ENCODE peak calls at places on chromosome 5, in nine cellular contexts. One of them, this sample, is unnamed.
A peak's percentile ranks its signal among the peaks of the same experiment; 100 is the strongest.

GRCh38 chr5:72852356-72852755 is 35.9 kb downstream of the TNPO1 start:
- DNase-seq in lower leg skin: no peak
- DNase-seq in HCT116: no peak
- DNase-seq in hepatocyte: no peak
- DNase-seq in neural progenitor cell: no peak
- DNase-seq in ovary: no peak
- DNase-seq in AG09309: no peak
- DNase-seq in psoas muscle: no peak
- DNase-seq in CD8-positive, alpha-beta T cell: no peak
- DNase-seq in this sample: no peak

GRCh38 chr5:142800776-142801494 is 30.8 kb downstream of the ARHGAP26 start:
- DNase-seq in lower leg skin: no peak
- DNase-seq in HCT116: no peak
- DNase-seq in hepatocyte: no peak
- DNase-seq in neural progenitor cell: no peak
- DNase-seq in ovary: no peak
- DNase-seq in AG09309: no peak
- DNase-seq in psoas muscle: no peak
- DNase-seq in CD8-positive, alpha-beta T cell: peak; percentile 25
- DNase-seq in this sample: no peak

GRCh38 chr5:142542906-142543305 is 143.0 kb downstream of the FGF1 start:
- DNase-seq in lower leg skin: no peak
- DNase-seq in HCT116: no peak
- DNase-seq in hepatocyte: no peak
- DNase-seq in neural progenitor cell: no peak
- DNase-seq in ovary: no peak
- DNase-seq in AG09309: no peak
- DNase-seq in psoas muscle: no peak
- DNase-seq in CD8-positive, alpha-beta T cell: no peak
- DNase-seq in this sample: no peak

GRCh38 chr5:93189707-93190120 is 391.3 kb downstream of the NR2F1-AS1 start:
- DNase-seq in lower leg skin: no peak
- DNase-seq in HCT116: peak; percentile 78
- DNase-seq in hepatocyte: peak; percentile 19
- DNase-seq in neural progenitor cell: no peak
- DNase-seq in ovary: no peak
- DNase-seq in AG09309: peak; percentile 89
- DNase-seq in psoas muscle: no peak
- DNase-seq in CD8-positive, alpha-beta T cell: no peak
- DNase-seq in this sample: no peak

GRCh38 chr5:34899066-34899465 is 16.2 kb downstream of the RAD1 start:
- DNase-seq in lower leg skin: no peak
- DNase-seq in HCT116: no peak
- DNase-seq in hepatocyte: no peak
- DNase-seq in neural progenitor cell: no peak
- DNase-seq in ovary: no peak
- DNase-seq in AG09309: no peak
- DNase-seq in psoas muscle: no peak
- DNase-seq in CD8-positive, alpha-beta T cell: no peak
- DNase-seq in this sample: no peak

GRCh38 chr5:55031492-55031891 is 7.4 kb downstream of the GZMK start:
- DNase-seq in lower leg skin: no peak
- DNase-seq in HCT116: no peak
- DNase-seq in hepatocyte: no peak
- DNase-seq in neural progenitor cell: no peak
- DNase-seq in ovary: no peak
- DNase-seq in AG09309: no peak
- DNase-seq in psoas muscle: no peak
- DNase-seq in CD8-positive, alpha-beta T cell: no peak
- DNase-seq in this sample: no peak

GRCh38 chr5:35853652-35854051 is 3.0 kb upstream of the IL7R start:
- DNase-seq in lower leg skin: no peak
- DNase-seq in HCT116: no peak
- DNase-seq in hepatocyte: no peak
- DNase-seq in neural progenitor cell: no peak
- DNase-seq in ovary: peak; percentile 28
- DNase-seq in AG09309: no peak
- DNase-seq in psoas muscle: no peak
- DNase-seq in CD8-positive, alpha-beta T cell: peak; percentile 62
- DNase-seq in this sample: no peak

GRCh38 chr5:54869691-54870090 is 115.7 kb downstream of the ESM1 start:
- DNase-seq in lower leg skin: no peak
- DNase-seq in HCT116: no peak
- DNase-seq in hepatocyte: no peak
- DNase-seq in neural progenitor cell: no peak
- DNase-seq in ovary: no peak
- DNase-seq in AG09309: no peak
- DNase-seq in psoas muscle: no peak
- DNase-seq in CD8-positive, alpha-beta T cell: no peak
- DNase-seq in this sample: no peak

GRCh38 chr5:116663081-116663480 is 88.5 kb upstream of the SEMA6A start:
- DNase-seq in lower leg skin: no peak
- DNase-seq in HCT116: no peak
- DNase-seq in hepatocyte: no peak
- DNase-seq in neural progenitor cell: peak; percentile 55
- DNase-seq in ovary: no peak
- DNase-seq in AG09309: no peak
- DNase-seq in psoas muscle: no peak
- DNase-seq in CD8-positive, alpha-beta T cell: no peak
- DNase-seq in this sample: no peak

GRCh38 chr5:113250341-113250953 is 184.3 kb downstream of the TSSK1B start:
- DNase-seq in lower leg skin: no peak
- DNase-seq in HCT116: no peak
- DNase-seq in hepatocyte: peak; percentile 27
- DNase-seq in neural progenitor cell: no peak
- DNase-seq in ovary: peak; percentile 93
- DNase-seq in AG09309: peak; percentile 87
- DNase-seq in psoas muscle: peak; percentile 50
- DNase-seq in CD8-positive, alpha-beta T cell: no peak
- DNase-seq in this sample: no peak

GRCh38 chr5:72189135-72189534 is 81.9 kb downstream of the MAP1B start:
- DNase-seq in lower leg skin: no peak
- DNase-seq in HCT116: no peak
- DNase-seq in hepatocyte: no peak
- DNase-seq in neural progenitor cell: no peak
- DNase-seq in ovary: no peak
- DNase-seq in AG09309: no peak
- DNase-seq in psoas muscle: no peak
- DNase-seq in CD8-positive, alpha-beta T cell: no peak
- DNase-seq in this sample: no peak

GRCh38 chr5:145243016-145243415 is 592.1 kb downstream of the PRELID2 start:
- DNase-seq in lower leg skin: no peak
- DNase-seq in HCT116: no peak
- DNase-seq in hepatocyte: no peak
- DNase-seq in neural progenitor cell: peak; percentile 67
- DNase-seq in ovary: no peak
- DNase-seq in AG09309: no peak
- DNase-seq in psoas muscle: no peak
- DNase-seq in CD8-positive, alpha-beta T cell: no peak
- DNase-seq in this sample: no peak

GRCh38 chr5:145233461-145233860 is 601.7 kb downstream of the PRELID2 start:
- DNase-seq in lower leg skin: no peak
- DNase-seq in HCT116: no peak
- DNase-seq in hepatocyte: peak; percentile 21
- DNase-seq in neural progenitor cell: no peak
- DNase-seq in ovary: no peak
- DNase-seq in AG09309: no peak
- DNase-seq in psoas muscle: no peak
- DNase-seq in CD8-positive, alpha-beta T cell: no peak
- DNase-seq in this sample: no peak

GRCh38 chr5:145236127-145236526 is 599.0 kb downstream of the PRELID2 start:
- DNase-seq in lower leg skin: no peak
- DNase-seq in HCT116: no peak
- DNase-seq in hepatocyte: no peak
- DNase-seq in neural progenitor cell: no peak
- DNase-seq in ovary: no peak
- DNase-seq in AG09309: peak; percentile 5
- DNase-seq in psoas muscle: no peak
- DNase-seq in CD8-positive, alpha-beta T cell: no peak
- DNase-seq in this sample: no peak

GRCh38 chr5:145236966-145237365 is 598.2 kb downstream of the PRELID2 start:
- DNase-seq in lower leg skin: no peak
- DNase-seq in HCT116: no peak
- DNase-seq in hepatocyte: no peak
- DNase-seq in neural progenitor cell: no peak
- DNase-seq in ovary: no peak
- DNase-seq in AG09309: no peak
- DNase-seq in psoas muscle: no peak
- DNase-seq in CD8-positive, alpha-beta T cell: no peak
- DNase-seq in this sample: no peak

GRCh38 chr5:145237843-145238242 is 597.3 kb downstream of the PRELID2 start:
- DNase-seq in lower leg skin: no peak
- DNase-seq in HCT116: peak; percentile 69
- DNase-seq in hepatocyte: peak; percentile 87
- DNase-seq in neural progenitor cell: peak; percentile 93
- DNase-seq in ovary: no peak
- DNase-seq in AG09309: peak; percentile 10
- DNase-seq in psoas muscle: no peak
- DNase-seq in CD8-positive, alpha-beta T cell: no peak
- DNase-seq in this sample: no peak
- TF ChIP-seq CTCF in lower leg skin: no peak
- TF ChIP-seq CTCF in HCT116: peak; percentile 52
- TF ChIP-seq CTCF in hepatocyte: peak; percentile 60
- TF ChIP-seq CTCF in neural progenitor cell: peak; percentile 95
- TF ChIP-seq CTCF in ovary: no peak
- TF ChIP-seq CTCF in AG09309: peak; percentile 51
- TF ChIP-seq CTCF in psoas muscle: no peak
- TF ChIP-seq CTCF in CD8-positive, alpha-beta T cell: no peak
- TF ChIP-seq CTCF in this sample: peak; percentile 72

GRCh38 chr5:173045481-173045880 is 10.7 kb upstream of the CREBRF start:
- DNase-seq in lower leg skin: peak; percentile 17
- DNase-seq in HCT116: no peak
- DNase-seq in hepatocyte: peak; percentile 76
- DNase-seq in neural progenitor cell: no peak
- DNase-seq in ovary: no peak
- DNase-seq in AG09309: no peak
- DNase-seq in psoas muscle: no peak
- DNase-seq in CD8-positive, alpha-beta T cell: no peak
- DNase-seq in this sample: no peak
- TF ChIP-seq CTCF in lower leg skin: no peak
- TF ChIP-seq CTCF in HCT116: no peak
- TF ChIP-seq CTCF in hepatocyte: no peak
- TF ChIP-seq CTCF in neural progenitor cell: no peak
- TF ChIP-seq CTCF in ovary: no peak
- TF ChIP-seq CTCF in AG09309: no peak
- TF ChIP-seq CTCF in psoas muscle: no peak
- TF ChIP-seq CTCF in CD8-positive, alpha-beta T cell: no peak
- TF ChIP-seq CTCF in this sample: no peak

GRCh38 chr5:170419666-170420065 is 30.5 kb upstream of the KCNMB1 start:
- DNase-seq in lower leg skin: no peak
- DNase-seq in HCT116: no peak
- DNase-seq in hepatocyte: no peak
- DNase-seq in neural progenitor cell: no peak
- DNase-seq in ovary: no peak
- DNase-seq in AG09309: no peak
- DNase-seq in psoas muscle: no peak
- DNase-seq in CD8-positive, alpha-beta T cell: no peak
- DNase-seq in this sample: no peak

GRCh38 chr5:170421822-170422221 is 32.7 kb upstream of the KCNMB1 start:
- DNase-seq in lower leg skin: no peak
- DNase-seq in HCT116: no peak
- DNase-seq in hepatocyte: no peak
- DNase-seq in neural progenitor cell: no peak
- DNase-seq in ovary: no peak
- DNase-seq in AG09309: no peak
- DNase-seq in psoas muscle: no peak
- DNase-seq in CD8-positive, alpha-beta T cell: no peak
- DNase-seq in this sample: no peak

GRCh38 chr5:170418736-170419135 is 29.6 kb upstream of the KCNMB1 start:
- DNase-seq in lower leg skin: no peak
- DNase-seq in HCT116: no peak
- DNase-seq in hepatocyte: no peak
- DNase-seq in neural progenitor cell: no peak
- DNase-seq in ovary: no peak
- DNase-seq in AG09309: no peak
- DNase-seq in psoas muscle: no peak
- DNase-seq in CD8-positive, alpha-beta T cell: no peak
- DNase-seq in this sample: no peak

GRCh38 chr5:170424629-170425028 is 35.5 kb upstream of the KCNMB1 start:
- DNase-seq in lower leg skin: no peak
- DNase-seq in HCT116: no peak
- DNase-seq in hepatocyte: no peak
- DNase-seq in neural progenitor cell: no peak
- DNase-seq in ovary: no peak
- DNase-seq in AG09309: no peak
- DNase-seq in psoas muscle: no peak
- DNase-seq in CD8-positive, alpha-beta T cell: no peak
- DNase-seq in this sample: no peak

GRCh38 chr5:170420809-170421412 is 31.7 kb upstream of the KCNMB1 start:
- DNase-seq in lower leg skin: peak; percentile 49
- DNase-seq in HCT116: peak; percentile 68
- DNase-seq in hepatocyte: peak; percentile 81
- DNase-seq in neural progenitor cell: peak; percentile 90
- DNase-seq in ovary: peak; percentile 63
- DNase-seq in AG09309: peak; percentile 20
- DNase-seq in psoas muscle: no peak
- DNase-seq in CD8-positive, alpha-beta T cell: peak; percentile 35
- DNase-seq in this sample: no peak
- TF ChIP-seq CTCF in lower leg skin: no peak
- TF ChIP-seq CTCF in HCT116: peak; percentile 58
- TF ChIP-seq CTCF in hepatocyte: peak; percentile 77
- TF ChIP-seq CTCF in neural progenitor cell: peak; percentile 86
- TF ChIP-seq CTCF in ovary: peak; percentile 65
- TF ChIP-seq CTCF in AG09309: peak; percentile 78
- TF ChIP-seq CTCF in psoas muscle: peak; percentile 60
- TF ChIP-seq CTCF in CD8-positive, alpha-beta T cell: peak; percentile 79
- TF ChIP-seq CTCF in this sample: peak; percentile 90

GRCh38 chr5:135570453-135570764 is 8.4 kb downstream of the CXCL14 start:
- DNase-seq in lower leg skin: no peak
- DNase-seq in HCT116: no peak
- DNase-seq in hepatocyte: no peak
- DNase-seq in neural progenitor cell: no peak
- DNase-seq in ovary: no peak
- DNase-seq in AG09309: no peak
- DNase-seq in psoas muscle: no peak
- DNase-seq in CD8-positive, alpha-beta T cell: no peak
- DNase-seq in this sample: no peak

GRCh38 chr5:135574493-135574892 is 4.3 kb downstream of the CXCL14 start:
- DNase-seq in lower leg skin: no peak
- DNase-seq in HCT116: no peak
- DNase-seq in hepatocyte: no peak
- DNase-seq in neural progenitor cell: no peak
- DNase-seq in ovary: no peak
- DNase-seq in AG09309: no peak
- DNase-seq in psoas muscle: no peak
- DNase-seq in CD8-positive, alpha-beta T cell: no peak
- DNase-seq in this sample: no peak

GRCh38 chr5:135571210-135571609 is 7.6 kb downstream of the CXCL14 start:
- DNase-seq in lower leg skin: no peak
- DNase-seq in HCT116: no peak
- DNase-seq in hepatocyte: no peak
- DNase-seq in neural progenitor cell: no peak
- DNase-seq in ovary: no peak
- DNase-seq in AG09309: no peak
- DNase-seq in psoas muscle: no peak
- DNase-seq in CD8-positive, alpha-beta T cell: no peak
- DNase-seq in this sample: no peak

GRCh38 chr5:135569755-135570452 is 8.9 kb downstream of the CXCL14 start:
- DNase-seq in lower leg skin: no peak
- DNase-seq in HCT116: peak; percentile 51
- DNase-seq in hepatocyte: peak; percentile 72
- DNase-seq in neural progenitor cell: peak; percentile 78
- DNase-seq in ovary: no peak
- DNase-seq in AG09309: no peak
- DNase-seq in psoas muscle: peak; percentile 62
- DNase-seq in CD8-positive, alpha-beta T cell: no peak
- DNase-seq in this sample: no peak

GRCh38 chr5:135571902-135572301 is 6.9 kb downstream of the CXCL14 start:
- DNase-seq in lower leg skin: no peak
- DNase-seq in HCT116: no peak
- DNase-seq in hepatocyte: no peak
- DNase-seq in neural progenitor cell: no peak
- DNase-seq in ovary: no peak
- DNase-seq in AG09309: no peak
- DNase-seq in psoas muscle: no peak
- DNase-seq in CD8-positive, alpha-beta T cell: no peak
- DNase-seq in this sample: no peak
- TF ChIP-seq CTCF in lower leg skin: no peak
- TF ChIP-seq CTCF in HCT116: no peak
- TF ChIP-seq CTCF in hepatocyte: no peak
- TF ChIP-seq CTCF in neural progenitor cell: no peak
- TF ChIP-seq CTCF in ovary: no peak
- TF ChIP-seq CTCF in AG09309: no peak
- TF ChIP-seq CTCF in psoas muscle: no peak
- TF ChIP-seq CTCF in CD8-positive, alpha-beta T cell: no peak
- TF ChIP-seq CTCF in this sample: no peak

This sample was measured in chondrocyte.